ENCODE peak calls at places on chromosome 13, in seven cellular contexts. T is PC-9; K is ovary; A is cardiac muscle cell; I is body of pancreas; Z is effector memory CD4-positive, alpha-beta T cell; Y is thoracic aorta. Q is an unnamed sample. For H3K4me1, the result is how much of the 10 kb centered on the place peaks cover.

GRCh38 chr13:74696148-74696922 is 562.1 kb upstream of the KLF12 start:
- DNase-seq in T (no peak), I (no peak), K (no peak), A (no peak), Z (no peak), Y (no peak), Q (no peak)

GRCh38 chr13:75836441-75836840 is 200.3 kb downstream of the LMO7 start:
- DNase-seq in A (no peak), Z (no peak), T (no peak), I (peak), Y (no peak), K (no peak), Q (no peak)

GRCh38 chr13:111228262-111229144 is 91.9 kb upstream of the TEX29 start:
- DNase-seq in A (no peak), Z (no peak), I (no peak), Y (peak), K (no peak), T (no peak), Q (no peak)

GRCh38 chr13:41231025-41231677 is 32.2 kb downstream of the MTRF1 start:
- DNase-seq in K (no peak), Z (no peak), T (no peak), I (peak), A (no peak), Y (no peak), Q (no peak)

GRCh38 chr13:28590450-28590849 is 68.5 kb upstream of the POMP start:
- DNase-seq in K (no peak), Z (no peak), I (no peak), A (no peak), T (no peak), Y (no peak), Q (no peak)

GRCh38 chr13:64591981-64592380 is 2638.2 kb downstream of the PCDH9 start:
- DNase-seq in T (no peak), Y (no peak), Z (no peak), I (no peak), A (no peak), K (no peak), Q (no peak)

GRCh38 chr13:54232700-54233099 is 1204.1 kb downstream of the OLFM4 start:
- DNase-seq in K (no peak), I (no peak), Z (no peak), T (no peak), Y (no peak), A (no peak), Q (no peak)

GRCh38 chr13:47598340-47598911 is 402.6 kb downstream of the SUCLA2 start:
- DNase-seq in I (no peak), T (no peak), Y (no peak), Z (no peak), A (no peak), K (no peak), Q (peak)

GRCh38 chr13:109400192-109400591 is 386.2 kb downstream of the IRS2 start:
- DNase-seq in A (no peak), K (no peak), Y (no peak), T (no peak), I (no peak), Z (no peak), Q (no peak)

GRCh38 chr13:100673376-100673830 is 1.2 kb downstream of the TMTC4 start:
- DNase-seq in Z (no peak), Y (no peak), T (no peak), K (peak), I (peak), A (peak), Q (no peak)

GRCh38 chr13:65300220-65300619 is 1929.9 kb downstream of the PCDH9 start:
- DNase-seq in A (no peak), Y (no peak), K (no peak), Z (no peak), I (no peak), T (no peak), Q (no peak)

GRCh38 chr13:73168993-73169401 is 110.2 kb downstream of the KLF5 start:
- DNase-seq in Y (no peak), K (no peak), A (no peak), T (peak), Z (no peak), I (no peak), Q (no peak)
- H3K4me1 ChIP-seq in Y (under half), K (under half), A (under half), T (half or more), Z (under half), I (under half), Q (under half)

DNA sequence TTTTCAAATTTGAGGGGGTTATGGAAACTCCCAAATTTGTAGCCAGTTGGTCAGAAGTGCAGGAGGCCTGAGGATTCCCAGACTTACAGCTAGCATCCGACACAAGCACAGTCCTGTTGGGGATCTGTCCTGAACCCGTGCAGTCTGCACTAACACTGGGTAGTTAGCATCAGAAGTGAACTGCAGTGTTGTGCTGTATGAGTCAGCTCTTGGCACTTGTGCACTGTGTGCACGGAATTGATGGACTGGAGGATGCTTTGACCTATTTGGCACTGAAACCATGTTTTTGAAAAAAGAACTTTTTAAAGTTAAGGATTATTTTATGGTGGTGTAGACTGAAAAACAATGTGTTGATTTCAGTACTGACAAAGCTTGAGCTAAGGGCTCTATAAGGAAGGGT is 279.0 kb downstream of the NHLRC3 start:
- DNase-seq in A (no peak), Z (no peak), Y (no peak), I (no peak), T (no peak), K (no peak), Q (no peak)
- H3K4me1 ChIP-seq in A (under half), Z (under half), Y (under half), I (under half), T (under half), K (under half), Q (under half)

GRCh38 chr13:24162604-24163003 is 2.1 kb downstream of the SPATA13 start:
- DNase-seq in A (no peak), K (no peak), Z (no peak), T (no peak), I (peak), Y (no peak), Q (no peak)
- H3K4me1 ChIP-seq in A (under half), K (under half), Z (under half), T (under half), I (half or more), Y (under half), Q (under half)

DNA sequence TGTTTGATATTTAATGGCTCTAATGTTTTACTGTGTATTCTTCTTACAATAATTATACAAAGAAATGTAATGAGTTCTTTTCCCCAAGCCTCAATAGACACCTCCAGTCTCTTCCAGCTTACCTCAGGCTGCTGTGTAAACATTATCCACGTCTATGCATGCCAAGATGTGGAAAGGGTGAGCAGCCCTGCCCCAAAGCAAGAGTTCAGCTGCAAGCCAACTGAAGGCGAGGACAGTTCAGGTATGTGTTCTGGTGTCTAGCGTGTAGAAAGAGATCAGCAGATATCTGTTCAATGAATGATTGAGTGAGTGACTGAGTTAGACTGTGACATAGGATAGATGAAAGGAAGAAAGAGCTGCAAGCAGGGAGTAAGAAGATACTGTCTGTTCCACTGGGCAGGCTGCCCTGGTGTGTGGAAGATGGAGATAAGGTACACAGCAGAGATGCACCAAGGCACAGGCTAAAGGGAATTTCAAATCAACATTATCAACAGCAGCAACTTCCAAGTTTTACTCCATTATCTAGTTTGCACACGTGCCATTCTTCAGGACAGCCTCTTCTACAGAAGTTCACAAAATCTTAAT is 66.0 kb downstream of the LATS2 start:
- DNase-seq in Y (no peak), T (no peak), K (no peak), I (no peak), Z (no peak), A (no peak), Q (no peak)
- H3K4me1 ChIP-seq in Y (under half), T (under half), K (under half), I (under half), Z (under half), A (under half), Q (under half)

DNA sequence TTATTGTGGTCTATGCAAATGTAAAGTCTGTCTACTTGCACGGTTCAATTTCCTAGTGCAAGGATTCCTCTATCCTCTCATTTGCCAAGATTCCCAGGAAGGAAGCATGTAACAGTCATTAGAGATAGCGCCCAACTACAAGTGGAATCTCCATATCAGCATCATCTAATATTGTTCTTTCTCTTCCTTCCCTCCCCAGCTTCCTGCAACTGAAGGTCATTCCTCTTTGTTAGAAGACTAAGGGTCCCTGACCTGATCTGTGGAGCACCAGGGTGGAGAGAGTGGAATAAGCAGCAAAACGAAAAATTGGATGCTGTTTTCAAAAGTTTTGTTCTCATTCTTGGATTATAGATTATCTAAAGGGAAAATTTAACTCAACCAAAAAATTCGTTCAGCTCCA is 714.0 kb downstream of the DIAPH3 start:
- DNase-seq in I (no peak), Z (no peak), T (no peak), A (no peak), K (no peak), Y (no peak), Q (no peak)
- H3K4me1 ChIP-seq in I (under half), Z (under half), T (under half), A (under half), K (under half), Y (under half), Q (under half)

GRCh38 chr13:98449273-98449672 is 127.6 kb downstream of the STK24 start:
- DNase-seq in Y (no peak), Z (no peak), K (no peak), T (no peak), A (no peak), I (no peak), Q (no peak)

GRCh38 chr13:98447130-98447529 is 129.8 kb downstream of the STK24 start:
- DNase-seq in Z (no peak), T (no peak), A (no peak), K (no peak), Y (no peak), I (no peak), Q (no peak)

GRCh38 chr13:98448642-98448928 is 128.3 kb downstream of the STK24 start:
- DNase-seq in Y (no peak), Z (no peak), A (no peak), T (no peak), K (no peak), I (no peak), Q (no peak)

GRCh38 chr13:98446234-98446621 is 130.7 kb downstream of the STK24 start:
- DNase-seq in Z (no peak), T (no peak), K (no peak), Y (no peak), I (no peak), A (no peak), Q (no peak)

GRCh38 chr13:98447881-98448641 is 128.8 kb downstream of the STK24 start:
- DNase-seq in Y (no peak), Z (no peak), K (peak), A (peak), I (peak), T (no peak), Q (peak)
- H3K4me1 ChIP-seq in Y (under half), Z (under half), K (under half), A (under half), I (under half), T (under half), Q (under half)

DNA sequence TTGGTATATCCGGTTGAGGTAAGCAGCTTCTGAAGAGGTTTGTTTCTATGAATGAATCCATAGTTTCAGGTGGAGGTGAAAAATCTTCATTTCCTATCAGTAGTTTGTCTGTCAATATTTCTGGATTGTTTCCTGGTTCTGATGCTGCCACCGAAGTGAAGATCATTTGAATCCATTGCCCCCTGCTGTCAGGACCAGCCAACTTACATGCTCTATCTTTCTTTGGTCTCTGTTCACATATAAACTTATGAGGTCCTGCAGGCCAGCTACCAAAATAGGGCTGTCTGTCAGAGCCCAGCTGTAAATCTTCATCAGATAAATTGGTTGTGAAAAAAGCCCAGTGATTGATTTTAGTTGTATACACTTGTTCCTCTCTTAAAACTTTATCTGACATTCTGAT is 15.2 kb upstream of the N4BP2L1 start:
- DNase-seq in A (peak), T (no peak), K (no peak), I (no peak), Z (peak), Y (no peak), Q (no peak)
- H3K4me1 ChIP-seq in A (under half), T (under half), K (under half), I (under half), Z (under half), Y (under half), Q (under half)

GRCh38 chr13:112261924-112262323 is 114.2 kb upstream of the SPACA7 start:
- DNase-seq in Z (no peak), Y (no peak), T (no peak), I (no peak), K (no peak), A (no peak), Q (no peak)
- H3K4me1 ChIP-seq in Z (under half), Y (under half), T (under half), I (under half), K (under half), A (under half), Q (under half)

GRCh38 chr13:72253754-72254153 is 386.8 kb upstream of the DACH1 start:
- DNase-seq in A (no peak), Z (no peak), I (no peak), T (no peak), Y (no peak), K (no peak), Q (no peak)

GRCh38 chr13:72258340-72258981 is 391.5 kb upstream of the DACH1 start:
- DNase-seq in T (no peak), Z (no peak), Y (no peak), A (no peak), I (no peak), K (no peak), Q (no peak)

GRCh38 chr13:72255908-72256307 is 388.9 kb upstream of the DACH1 start:
- DNase-seq in Z (no peak), T (peak), I (peak), A (peak), Y (no peak), K (no peak), Q (peak)

GRCh38 chr13:72261732-72262131 is 394.7 kb upstream of the DACH1 start:
- DNase-seq in I (no peak), Y (no peak), Z (no peak), A (no peak), K (no peak), T (no peak), Q (no peak)

GRCh38 chr13:72259528-72259927 is 392.5 kb upstream of the DACH1 start:
- DNase-seq in Y (no peak), A (no peak), Z (no peak), K (no peak), T (no peak), I (no peak), Q (no peak)
- H3K4me1 ChIP-seq in Y (under half), A (under half), Z (under half), K (under half), T (under half), I (under half), Q (under half)